ENCODE peak calls at places on chromosomes 6 and 20, in five cellular contexts. One of them, this sample, is unnamed.

GRCh38 chr6:113476937-113477839 is 380.0 kb upstream of the MARCKS start:
- DNase-seq in AG10803: peak; percentile 29
- DNase-seq in spleen: no peak
- DNase-seq in AG09319: no peak
- DNase-seq in GM12865: no peak
- DNase-seq in this sample: no peak

GRCh38 chr6:125816828-125817280 is 26.1 kb downstream of the NCOA7 start:
- DNase-seq in AG10803: no peak
- DNase-seq in spleen: no peak
- DNase-seq in AG09319: no peak
- DNase-seq in GM12865: no peak
- DNase-seq in this sample: no peak

GRCh38 chr20:44495802-44496481 is 20.3 kb downstream of the TTPAL start:
- DNase-seq in AG10803: peak; percentile 98
- DNase-seq in spleen: no peak
- DNase-seq in AG09319: peak; percentile 59
- DNase-seq in GM12865: peak; percentile 71
- DNase-seq in this sample: no peak

GRCh38 chr20:17403496-17403895 is 127.7 kb downstream of the BFSP1 start:
- DNase-seq in AG10803: no peak
- DNase-seq in spleen: no peak
- DNase-seq in AG09319: no peak
- DNase-seq in GM12865: no peak
- DNase-seq in this sample: no peak

GRCh38 chr6:107033136-107033535 is 5.1 kb downstream of the MTRES1 start:
- DNase-seq in AG10803: no peak
- DNase-seq in spleen: no peak
- DNase-seq in AG09319: no peak
- DNase-seq in GM12865: no peak
- DNase-seq in this sample: no peak

GRCh38 chr6:117976030-117976651 is 69.1 kb downstream of the SLC35F1 start:
- DNase-seq in AG10803: peak; percentile 47
- DNase-seq in spleen: no peak
- DNase-seq in AG09319: no peak
- DNase-seq in GM12865: peak; percentile 59
- DNase-seq in this sample: no peak

GRCh38 chr6:106300944-106301343 is 24.6 kb downstream of the ATG5 start:
- DNase-seq in AG10803: peak; percentile 68
- DNase-seq in spleen: no peak
- DNase-seq in AG09319: peak; percentile 31
- DNase-seq in GM12865: peak; percentile 48
- DNase-seq in this sample: no peak

GRCh38 chr6:107386340-107386739 is 73.0 kb downstream of the PDSS2 start:
- DNase-seq in AG10803: peak; percentile 13
- DNase-seq in spleen: no peak
- DNase-seq in AG09319: no peak
- DNase-seq in GM12865: no peak
- DNase-seq in this sample: no peak

GRCh38 chr6:144723431-144723830 is 438.3 kb downstream of the UTRN start:
- DNase-seq in AG10803: no peak
- DNase-seq in spleen: no peak
- DNase-seq in AG09319: no peak
- DNase-seq in GM12865: no peak
- DNase-seq in this sample: no peak

GRCh38 chr20:8589956-8590355 is 457.9 kb downstream of the PLCB1 start:
- DNase-seq in AG10803: no peak
- DNase-seq in spleen: no peak
- DNase-seq in AG09319: no peak
- DNase-seq in GM12865: no peak
- DNase-seq in this sample: no peak

GRCh38 chr6:12392490-12392889 is 102.3 kb downstream of the EDN1 start:
- DNase-seq in AG10803: peak; percentile 12
- DNase-seq in spleen: no peak
- DNase-seq in AG09319: no peak
- DNase-seq in GM12865: no peak
- DNase-seq in this sample: no peak

GRCh38 chr6:108927927-108928326 is 79.7 kb downstream of the ARMC2 start:
- DNase-seq in AG10803: no peak
- DNase-seq in spleen: no peak
- DNase-seq in AG09319: no peak
- DNase-seq in GM12865: no peak
- DNase-seq in this sample: no peak

GRCh38 chr6:129590408-129591022 is 119.5 kb downstream of the ARHGAP18 start:
- DNase-seq in AG10803: peak; percentile 76
- DNase-seq in spleen: no peak
- DNase-seq in AG09319: peak; percentile 93
- DNase-seq in GM12865: no peak
- DNase-seq in this sample: no peak

GRCh38 chr6:112286010-112286409 is 31.6 kb upstream of the LAMA4 start:
- DNase-seq in AG10803: no peak
- DNase-seq in spleen: no peak
- DNase-seq in AG09319: no peak
- DNase-seq in GM12865: peak; percentile 66
- DNase-seq in this sample: no peak

GRCh38 chr6:137811912-137812553 is 55.0 kb upstream of the TNFAIP3 start:
- DNase-seq in AG10803: no peak
- DNase-seq in spleen: no peak
- DNase-seq in AG09319: no peak
- DNase-seq in GM12865: no peak
- DNase-seq in this sample: no peak

GRCh38 chr6:104623052-104623690 is 236.5 kb downstream of the HACE1 start:
- DNase-seq in AG10803: no peak
- DNase-seq in spleen: no peak
- DNase-seq in AG09319: no peak
- DNase-seq in GM12865: peak; percentile 19
- DNase-seq in this sample: no peak

GRCh38 chr6:109397020-109397419 is 14.8 kb upstream of the CD164 start:
- DNase-seq in AG10803: peak; percentile 20
- DNase-seq in spleen: no peak
- DNase-seq in AG09319: no peak
- DNase-seq in GM12865: no peak
- DNase-seq in this sample: no peak

GRCh38 chr20:49245921-49246740 is 26.9 kb downstream of the DDX27 start:
- DNase-seq in AG10803: peak; percentile 65
- DNase-seq in spleen: no peak
- DNase-seq in AG09319: peak; percentile 22
- DNase-seq in GM12865: peak; percentile 61
- DNase-seq in this sample: no peak

GRCh38 chr6:40543133-40543532 is 44.0 kb downstream of the LRFN2 start:
- DNase-seq in AG10803: no peak
- DNase-seq in spleen: no peak
- DNase-seq in AG09319: no peak
- DNase-seq in GM12865: no peak
- DNase-seq in this sample: no peak

GRCh38 chr6:15439410-15440022 is 193.6 kb downstream of the JARID2 start:
- DNase-seq in AG10803: no peak
- DNase-seq in spleen: no peak
- DNase-seq in AG09319: no peak
- DNase-seq in GM12865: no peak
- DNase-seq in this sample: no peak

GRCh38 chr20:16801919-16802651 is 53.9 kb downstream of the OTOR start:
- DNase-seq in AG10803: peak; percentile 53
- DNase-seq in spleen: no peak
- DNase-seq in AG09319: peak; percentile 11
- DNase-seq in GM12865: peak; percentile 63
- DNase-seq in this sample: peak; percentile 30

GRCh38 chr6:11527274-11527870 is 10.2 kb upstream of the TMEM170B start:
- DNase-seq in AG10803: no peak
- DNase-seq in spleen: no peak
- DNase-seq in AG09319: no peak
- DNase-seq in GM12865: no peak
- DNase-seq in this sample: no peak

GRCh38 chr6:44219053-44219814 is 2.5 kb downstream of the MYMX start:
- DNase-seq in AG10803: peak; percentile 27
- DNase-seq in spleen: peak; percentile 93
- DNase-seq in AG09319: no peak
- DNase-seq in GM12865: peak; percentile 86
- DNase-seq in this sample: peak; percentile 57

GRCh38 chr6:141667580-141668309 is 465.0 kb upstream of the GJE1 start:
- DNase-seq in AG10803: peak; percentile 18
- DNase-seq in spleen: no peak
- DNase-seq in AG09319: no peak
- DNase-seq in GM12865: no peak
- DNase-seq in this sample: no peak

GRCh38 chr6:138012682-138013081 is 94.5 kb downstream of the PERP start:
- DNase-seq in AG10803: no peak
- DNase-seq in spleen: no peak
- DNase-seq in AG09319: no peak
- DNase-seq in GM12865: no peak
- DNase-seq in this sample: no peak

GRCh38 chr6:61887425-61887824 is 398.6 kb downstream of the KHDRBS2 start:
- DNase-seq in AG10803: no peak
- DNase-seq in spleen: no peak
- DNase-seq in AG09319: no peak
- DNase-seq in GM12865: no peak
- DNase-seq in this sample: no peak

DNA sequence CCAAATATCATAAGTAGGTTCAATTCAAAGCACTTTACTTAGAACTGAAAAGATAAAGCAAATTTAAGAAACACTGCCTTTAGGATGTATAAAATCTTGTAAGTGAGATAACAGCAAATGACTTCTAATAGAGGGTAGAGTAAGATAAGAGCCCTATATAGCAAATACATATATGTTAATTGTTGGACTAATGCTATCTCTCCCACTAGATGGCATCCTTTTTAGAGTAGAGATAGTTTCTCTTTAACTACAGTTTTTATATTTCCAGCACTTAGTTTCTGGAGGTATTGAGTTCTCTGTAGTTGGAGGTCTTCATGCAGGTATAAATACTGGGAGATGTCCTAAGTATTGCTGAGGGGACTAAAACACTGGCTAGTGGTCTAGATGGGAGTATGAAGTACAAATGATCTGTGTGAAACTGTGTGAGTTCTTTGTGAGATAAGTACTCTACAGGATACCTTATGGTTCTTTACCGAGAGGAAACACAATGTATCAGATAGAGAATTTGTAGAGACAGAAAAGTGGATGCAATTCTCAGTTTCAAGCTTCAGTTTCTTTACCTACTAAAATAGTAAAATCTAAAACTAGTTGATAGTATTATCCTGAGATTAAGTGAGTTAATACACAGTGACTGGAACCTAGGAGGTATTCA is 399.3 kb downstream of the KHDRBS2 start:
- DNase-seq in AG10803: no peak
- DNase-seq in spleen: no peak
- DNase-seq in AG09319: no peak
- DNase-seq in GM12865: no peak
- DNase-seq in this sample: no peak
- TF ChIP-seq CTCF in AG10803: no peak
- TF ChIP-seq CTCF in spleen: no peak
- TF ChIP-seq CTCF in AG09319: no peak
- TF ChIP-seq CTCF in GM12865: peak; percentile 0
- TF ChIP-seq CTCF in this sample: no peak

DNA sequence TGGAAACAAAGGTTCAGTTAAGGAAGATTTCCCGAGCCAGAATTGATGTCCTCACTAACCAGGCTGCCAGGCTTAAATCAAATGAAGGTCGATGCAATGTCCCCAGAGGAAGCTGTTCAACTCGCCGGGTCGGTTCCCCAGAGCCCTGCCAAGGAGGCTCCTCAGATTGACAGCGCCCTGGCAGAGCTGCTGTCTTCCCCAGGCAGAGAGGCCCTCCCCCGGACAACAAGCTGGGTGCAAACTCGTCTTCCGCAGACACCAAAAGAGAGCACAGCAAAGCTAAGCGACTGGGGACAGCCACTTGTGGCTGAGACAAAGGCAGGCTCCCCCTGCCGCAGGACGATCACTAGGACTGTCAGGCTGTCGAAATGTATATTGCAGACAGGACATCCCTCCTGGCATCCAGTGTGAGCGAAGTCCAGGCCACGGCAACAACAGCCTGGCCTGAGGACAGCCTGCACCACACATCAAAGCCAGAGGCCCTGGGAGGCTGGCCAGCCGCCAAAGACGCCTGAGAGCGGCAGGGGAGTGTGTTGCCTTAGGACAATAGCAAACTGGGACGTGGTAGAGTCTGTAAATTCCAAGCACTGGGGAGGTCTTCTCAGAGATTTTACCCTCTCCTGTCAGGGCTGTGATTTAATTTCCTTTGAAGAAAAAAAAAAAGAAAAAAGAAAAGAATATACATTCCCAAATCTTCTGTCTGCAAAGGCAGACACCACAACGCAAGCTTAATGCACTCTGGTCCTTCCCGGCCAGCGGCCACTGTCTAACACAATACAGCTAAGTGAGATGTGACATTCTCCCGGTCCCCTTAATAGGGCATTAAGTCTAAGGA is 99.1 kb downstream of the HIVEP2 start:
- DNase-seq in AG10803: peak; percentile 71
- DNase-seq in spleen: peak; percentile 91
- DNase-seq in AG09319: no peak
- DNase-seq in GM12865: peak; percentile 86
- DNase-seq in this sample: no peak
- TF ChIP-seq CTCF in AG10803: peak; percentile 5
- TF ChIP-seq CTCF in spleen: no peak
- TF ChIP-seq CTCF in AG09319: no peak
- TF ChIP-seq CTCF in GM12865: no peak
- TF ChIP-seq CTCF in this sample: no peak

GRCh38 chr6:4224082-4224978 is 89.0 kb upstream of the ECI2 start:
- DNase-seq in AG10803: peak; percentile 12
- DNase-seq in spleen: no peak
- DNase-seq in AG09319: no peak
- DNase-seq in GM12865: no peak
- DNase-seq in this sample: no peak

GRCh38 chr6:4220619-4221018 is 85.2 kb upstream of the ECI2 start:
- DNase-seq in AG10803: peak; percentile 72
- DNase-seq in spleen: no peak
- DNase-seq in AG09319: peak; percentile 5
- DNase-seq in GM12865: no peak
- DNase-seq in this sample: no peak

GRCh38 chr6:4225207-4225872 is 90.0 kb upstream of the ECI2 start:
- DNase-seq in AG10803: peak; percentile 21
- DNase-seq in spleen: no peak
- DNase-seq in AG09319: no peak
- DNase-seq in GM12865: no peak
- DNase-seq in this sample: no peak
- TF ChIP-seq CTCF in AG10803: no peak
- TF ChIP-seq CTCF in spleen: no peak
- TF ChIP-seq CTCF in AG09319: no peak
- TF ChIP-seq CTCF in GM12865: no peak
- TF ChIP-seq CTCF in this sample: no peak

GRCh38 chr20:39105551-39105950 is 143.4 kb downstream of the DHX35 start:
- DNase-seq in AG10803: no peak
- DNase-seq in spleen: no peak
- DNase-seq in AG09319: no peak
- DNase-seq in GM12865: peak; percentile 22
- DNase-seq in this sample: no peak
- TF ChIP-seq CTCF in AG10803: no peak
- TF ChIP-seq CTCF in spleen: no peak
- TF ChIP-seq CTCF in AG09319: no peak
- TF ChIP-seq CTCF in GM12865: no peak
- TF ChIP-seq CTCF in this sample: no peak

GRCh38 chr20:4227085-4227821 is 211.9 kb upstream of the RNF24 start:
- DNase-seq in AG10803: peak; percentile 89
- DNase-seq in spleen: no peak
- DNase-seq in AG09319: peak; percentile 37
- DNase-seq in GM12865: peak; percentile 14
- DNase-seq in this sample: no peak
- TF ChIP-seq CTCF in AG10803: peak; percentile 72
- TF ChIP-seq CTCF in spleen: no peak
- TF ChIP-seq CTCF in AG09319: peak; percentile 62
- TF ChIP-seq CTCF in GM12865: peak; percentile 42
- TF ChIP-seq CTCF in this sample: no peak